ENCODE peak calls at places on chromosomes 3 and 15, in six cellular contexts. T is SK-N-SH, H is transverse colon, G is suprapubic skin, K is K562, X is HCT116. Y is an unnamed sample. For H3K36me3, the result is how much of the 10 kb centered on the place peaks cover.

GRCh38 chr3:187773233-187773962 is 28.1 kb upstream of the BCL6 start:
- DNase-seq in K (no peak), G (no peak), T (no peak), H (no peak), X (no peak), Y (no peak)

GRCh38 chr3:35523838-35524237 is 115.5 kb upstream of the ARPP21 start:
- DNase-seq in X (no peak), G (no peak), K (no peak), H (no peak), T (no peak), Y (no peak)

GRCh38 chr3:171223396-171223795 is 196.9 kb upstream of the SLC2A2 start:
- DNase-seq in K (no peak), X (no peak), G (no peak), T (no peak), H (no peak), Y (no peak)

GRCh38 chr3:98577178-98577895 is 16.1 kb downstream of the CPOX start:
- DNase-seq in X (no peak), T (no peak), H (no peak), G (no peak), K (no peak), Y (no peak)

GRCh38 chr3:132964267-132964666 is 73.9 kb upstream of the TMEM108 start:
- DNase-seq in K (no peak), G (no peak), T (peak), H (no peak), X (no peak), Y (no peak)

GRCh38 chr3:142844339-142844977 is 44.4 kb downstream of the PCOLCE2 start:
- DNase-seq in K (peak), X (peak), H (no peak), T (peak), G (no peak), Y (no peak)

GRCh38 chr15:64092864-64093626 is 593 bp downstream of the CIAO2A start:
- DNase-seq in H (peak), G (no peak), T (peak), K (peak), X (no peak), Y (no peak)

GRCh38 chr3:105824129-105824528 is 44.7 kb downstream of the CBLB start:
- DNase-seq in X (no peak), T (no peak), K (no peak), H (no peak), G (no peak), Y (no peak)

GRCh38 chr3:133112666-133113065 is 74.5 kb downstream of the TMEM108 start:
- DNase-seq in G (no peak), T (no peak), K (no peak), X (no peak), H (no peak), Y (no peak)

GRCh38 chr15:74784854-74785715 is 3.2 kb downstream of the CSK start:
- DNase-seq in T (no peak), H (no peak), K (no peak), X (no peak), G (no peak), Y (no peak)

GRCh38 chr3:32249184-32249782 is 10.8 kb downstream of the CMTM8 start:
- DNase-seq in X (peak), T (no peak), H (no peak), G (no peak), K (no peak), Y (no peak)

GRCh38 chr3:12982619-12983101 is 90.6 kb downstream of the IQSEC1 start:
- DNase-seq in X (no peak), H (no peak), T (no peak), K (no peak), G (no peak), Y (no peak)

GRCh38 chr3:172367205-172368105 is 80.8 kb downstream of the GHSR start:
- DNase-seq in K (peak), H (no peak), G (no peak), X (no peak), T (peak), Y (no peak)

GRCh38 chr3:106302451-106303221 is 433.8 kb upstream of the CBLB start:
- DNase-seq in T (no peak), G (no peak), K (no peak), X (no peak), H (no peak), Y (no peak)

GRCh38 chr3:48128779-48129178 is 59.4 kb downstream of the CDC25A start:
- DNase-seq in X (no peak), H (no peak), G (no peak), K (no peak), T (no peak), Y (no peak)

DNA sequence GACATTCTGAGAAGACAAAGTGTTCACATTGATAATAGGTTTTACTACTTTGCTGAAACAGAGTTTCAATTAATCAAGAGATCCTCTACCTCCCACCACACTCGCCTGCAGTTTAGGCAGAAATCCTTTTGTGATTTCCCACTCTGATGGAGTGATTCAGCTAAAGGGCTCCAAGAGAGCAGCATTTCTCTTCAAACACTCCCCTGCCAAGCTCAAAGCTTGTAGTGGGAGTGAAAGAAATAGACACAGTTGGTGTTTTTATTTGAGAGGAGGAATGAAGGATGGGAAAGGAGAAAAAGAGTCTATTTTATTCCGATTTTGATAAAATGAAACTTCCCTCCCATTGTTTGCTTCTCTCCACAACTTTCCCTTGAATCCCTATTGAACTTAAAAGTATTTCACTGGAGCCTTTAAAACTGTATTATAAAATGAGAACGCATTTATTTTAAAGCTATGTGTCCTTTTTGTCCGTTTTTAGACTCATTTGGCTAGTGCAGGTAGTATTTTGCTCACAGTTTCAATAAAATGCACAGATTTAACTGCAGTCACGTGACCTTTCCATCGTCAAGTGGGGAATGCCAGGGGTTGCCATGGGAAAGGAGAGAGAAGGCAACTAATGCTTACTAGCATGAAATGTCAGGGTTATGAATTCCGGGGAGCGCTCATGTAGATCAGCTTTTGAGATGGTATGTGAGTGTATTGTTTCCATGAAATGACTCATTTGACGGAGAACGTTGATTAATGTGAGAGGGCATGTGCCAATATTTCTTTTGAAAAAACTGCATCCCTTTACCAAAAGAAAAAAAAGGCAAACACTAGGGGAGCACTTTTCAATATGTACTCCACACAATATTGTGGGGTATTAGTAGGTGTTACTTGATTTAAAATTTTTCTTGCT is 7.7 kb upstream of the OSBPL11 start:
- DNase-seq in T (no peak), K (no peak), X (peak), H (no peak), G (no peak), Y (no peak)
- TF ChIP-seq POLR2AphosphoS5 in T (no peak), K (no peak), X (no peak), H (no peak), G (no peak), Y (no peak)

GRCh38 chr3:69006083-69006482 is 7.4 kb downstream of the EOGT start:
- DNase-seq in H (no peak), X (no peak), K (no peak), G (no peak), T (no peak), Y (no peak)

GRCh38 chr3:69012111-69012835 is 1.2 kb downstream of the EOGT start:
- DNase-seq in X (no peak), T (no peak), G (no peak), K (no peak), H (peak), Y (peak)

GRCh38 chr3:69011331-69011730 is 2.2 kb downstream of the EOGT start:
- DNase-seq in X (no peak), G (no peak), T (no peak), H (no peak), K (no peak), Y (no peak)

GRCh38 chr3:69009559-69010410 is 3.7 kb downstream of the EOGT start:
- DNase-seq in G (no peak), T (no peak), K (no peak), H (no peak), X (no peak), Y (no peak)

GRCh38 chr3:69008980-69009379 is 4.5 kb downstream of the EOGT start:
- DNase-seq in X (no peak), H (no peak), T (no peak), K (no peak), G (no peak), Y (no peak)
- H3K36me3 ChIP-seq in X (under half), H (under half), T (under half), K (half or more), G (under half), Y (under half)

GRCh38 chr15:90986790-90987507 is 7.4 kb downstream of the PRC1 start:
- DNase-seq in K (no peak), X (no peak), T (no peak), G (no peak), H (peak), Y (no peak)
- H3K4me3 ChIP-seq in K (no peak), X (no peak), T (no peak), G (no peak), H (no peak), Y (no peak)

DNA sequence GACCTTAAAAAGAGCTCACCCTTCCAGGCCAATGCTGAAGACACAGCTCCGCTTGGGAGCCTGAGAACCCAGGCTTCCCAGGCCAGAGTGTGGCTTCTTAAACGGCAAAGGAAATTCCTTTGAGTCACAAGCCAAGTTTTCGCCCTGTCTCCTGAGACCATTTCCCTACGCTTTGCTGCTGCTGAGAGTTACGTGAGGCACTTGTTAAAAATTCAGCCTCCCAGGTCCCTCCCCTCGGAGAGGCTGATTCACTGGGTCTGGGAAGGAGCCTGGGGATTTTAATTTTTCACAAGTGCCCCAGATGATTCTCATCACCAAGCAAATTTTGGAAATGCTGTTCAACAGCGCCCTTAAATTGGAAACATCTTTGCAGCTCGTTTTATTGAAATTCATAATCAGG is 25.5 kb downstream of the RLBP1 start:
- DNase-seq in T (no peak), K (no peak), G (no peak), X (no peak), H (no peak), Y (no peak)
- TF ChIP-seq POLR2AphosphoS5 in T (no peak), K (no peak), G (no peak), X (no peak), H (no peak), Y (no peak)